ENCODE peak calls at places on chromosomes 13 and 19, in nine cellular contexts. T is thoracic aorta, S is PC-3, H is adrenal gland, A is OCI-LY7, G is H9, D is stomach, Q is GM23338, J is GM12878. V is an unnamed sample.

GRCh38 chr13:96821381-96821780 is 172.9 kb downstream of the OXGR1 start:
- DNase-seq in G (no peak), D (no peak), J (no peak), S (peak; percentile 9), Q (no peak), A (no peak), H (no peak), T (no peak), V (no peak)

GRCh38 chr13:24693862-24694471 is 13.8 kb downstream of the ATP12A start:
- DNase-seq in A (peak; percentile 82), S (peak; percentile 78), Q (peak; percentile 95), J (no peak), H (peak; percentile 28), T (no peak), D (peak; percentile 46), G (peak; percentile 82), V (peak; percentile 31)

GRCh38 chr13:113922412-113923118 is 51.3 kb downstream of the C13orf46 start:
- DNase-seq in Q (no peak), D (peak; percentile 11), T (peak; percentile 4), H (peak; percentile 5), S (no peak), J (no peak), A (no peak), G (peak; percentile 14), V (no peak)

GRCh38 chr19:42191855-42192254 is 25.6 kb downstream of the DEDD2 start:
- DNase-seq in Q (no peak), D (peak; percentile 61), G (no peak), A (no peak), J (no peak), T (no peak), S (peak; percentile 96), H (no peak), V (peak; percentile 67)

GRCh38 chr19:20359933-20360720 is 193.1 kb downstream of the ZNF486 start:
- DNase-seq in T (no peak), J (no peak), G (peak; percentile 64), Q (peak; percentile 85), A (peak; percentile 45), H (no peak), D (no peak), S (peak; percentile 4), V (no peak)

GRCh38 chr13:98144501-98145350 is 1.8 kb downstream of the FARP1 start:
- DNase-seq in S (peak; percentile 62), J (no peak), G (peak; percentile 41), H (no peak), D (no peak), T (no peak), Q (peak; percentile 78), A (no peak), V (peak; percentile 34)

GRCh38 chr13:39676315-39676876 is 20.9 kb downstream of the COG6 start:
- DNase-seq in A (peak; percentile 41), Q (peak; percentile 77), T (no peak), G (no peak), H (no peak), J (no peak), S (peak; percentile 67), D (no peak), V (no peak)

GRCh38 chr13:27979001-27979643 is 9.4 kb downstream of the URAD start:
- DNase-seq in Q (peak; percentile 66), J (no peak), T (no peak), A (no peak), D (no peak), S (no peak), H (no peak), G (no peak), V (no peak)

GRCh38 chr19:2567580-2567979 is 91.7 kb downstream of the GADD45B start:
- DNase-seq in H (no peak), G (no peak), A (no peak), D (no peak), T (no peak), J (no peak), Q (no peak), S (no peak), V (no peak)

GRCh38 chr19:15673176-15673654 is 328 bp downstream of the CYP4F12 start:
- DNase-seq in Q (no peak), S (no peak), A (no peak), J (no peak), G (no peak), H (no peak), D (peak; percentile 28), T (no peak), V (peak; percentile 88)

GRCh38 chr13:77184455-77184854 is 142.4 kb downstream of the MYCBP2 start:
- DNase-seq in G (no peak), S (no peak), Q (no peak), A (peak; percentile 67), D (no peak), J (peak; percentile 87), T (no peak), H (no peak), V (no peak)

GRCh38 chr13:100131863-100132574 is 43.1 kb downstream of the PCCA start:
- DNase-seq in A (no peak), Q (no peak), D (no peak), J (no peak), S (peak; percentile 88), H (no peak), G (no peak), T (no peak), V (no peak)

DNA sequence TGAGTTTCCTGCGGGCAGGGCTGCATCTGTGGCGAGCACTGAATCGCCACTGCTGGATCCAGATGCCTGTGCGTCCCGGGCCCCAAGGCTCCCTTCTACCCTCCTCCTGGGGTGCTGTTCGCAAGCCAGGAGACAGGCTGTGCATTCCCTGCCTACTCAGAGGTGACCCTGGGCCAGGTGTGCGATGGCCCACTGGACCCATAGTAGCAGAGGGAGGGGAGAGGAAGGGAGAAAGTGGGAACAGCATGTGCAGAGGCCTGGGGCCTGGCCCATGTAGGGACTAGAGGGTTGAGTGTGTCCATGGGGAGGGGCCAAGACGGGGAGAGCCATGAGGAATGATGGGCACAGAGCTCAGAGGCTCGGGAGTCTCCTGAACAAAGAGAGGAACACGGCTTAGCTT is 27.3 kb downstream of the CARM1 start:
- DNase-seq in Q (no peak), H (no peak), J (no peak), A (no peak), D (no peak), T (no peak), S (no peak), G (no peak), V (peak; percentile 17)
- H3K4me1 ChIP-seq in Q (peaks cover 22% of the 10 kb centered on the region), H (peaks cover 24% of the 10 kb centered on the region), J (peaks cover 4% of the 10 kb centered on the region), A (peaks cover 23% of the 10 kb centered on the region), D (peaks cover 56% of the 10 kb centered on the region), T (peaks cover 34% of the 10 kb centered on the region), S (peaks cover 36% of the 10 kb centered on the region), G (no peaks in the 10 kb centered on the region), V (peaks cover 37% of the 10 kb centered on the region)

DNA sequence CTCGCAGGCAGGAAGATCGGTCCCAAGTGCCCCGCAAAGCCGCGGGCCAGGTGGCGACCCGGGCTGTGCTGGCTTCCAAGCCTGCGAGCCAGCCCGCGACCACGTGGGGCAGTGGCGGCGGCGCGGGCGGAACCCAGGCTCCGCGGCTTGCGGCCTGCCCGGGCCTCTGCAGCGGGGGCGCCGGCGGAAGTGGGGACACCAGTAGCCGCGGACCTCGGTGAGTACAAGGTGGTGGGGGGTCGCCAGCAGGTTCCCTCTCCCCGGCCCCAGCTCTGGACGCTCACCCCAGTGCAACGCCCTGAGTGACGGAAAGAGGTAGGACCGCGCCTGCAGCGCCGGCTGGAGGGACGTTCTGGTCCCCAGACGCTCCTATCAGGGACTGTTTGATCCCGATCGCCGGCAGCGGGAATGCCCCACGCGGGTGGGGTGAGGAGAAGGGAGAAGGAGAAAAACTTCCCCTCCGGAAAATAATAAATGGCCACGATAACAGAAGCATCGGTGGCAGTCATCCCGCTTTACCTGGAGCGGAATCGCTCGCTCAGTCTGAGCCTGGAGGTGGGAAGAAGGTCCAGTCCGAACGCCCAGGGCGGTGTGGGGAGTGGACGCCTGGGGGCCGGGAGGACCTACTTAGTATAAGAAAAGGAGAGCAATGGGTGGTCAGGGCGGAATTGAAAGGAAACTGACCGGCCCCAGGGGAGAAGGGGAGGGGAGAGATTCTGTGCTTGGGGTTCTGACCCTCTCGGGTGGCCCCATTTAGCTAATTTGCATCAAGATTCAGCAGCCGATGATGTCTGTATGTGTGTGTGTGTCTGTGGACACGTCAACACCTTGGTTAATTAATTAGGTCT is at the start of gene GEMIN7:
- DNase-seq in G (peak; percentile 89), T (no peak), A (peak; percentile 90), H (peak; percentile 65), J (peak; percentile 64), Q (peak; percentile 93), S (peak; percentile 68), D (peak; percentile 84), V (peak; percentile 83)
- TF ChIP-seq CTCF in G (no peak), T (peak; percentile 39), A (no peak), H (no peak), J (no peak), Q (no peak), S (no peak), D (no peak), V (no peak)

DNA sequence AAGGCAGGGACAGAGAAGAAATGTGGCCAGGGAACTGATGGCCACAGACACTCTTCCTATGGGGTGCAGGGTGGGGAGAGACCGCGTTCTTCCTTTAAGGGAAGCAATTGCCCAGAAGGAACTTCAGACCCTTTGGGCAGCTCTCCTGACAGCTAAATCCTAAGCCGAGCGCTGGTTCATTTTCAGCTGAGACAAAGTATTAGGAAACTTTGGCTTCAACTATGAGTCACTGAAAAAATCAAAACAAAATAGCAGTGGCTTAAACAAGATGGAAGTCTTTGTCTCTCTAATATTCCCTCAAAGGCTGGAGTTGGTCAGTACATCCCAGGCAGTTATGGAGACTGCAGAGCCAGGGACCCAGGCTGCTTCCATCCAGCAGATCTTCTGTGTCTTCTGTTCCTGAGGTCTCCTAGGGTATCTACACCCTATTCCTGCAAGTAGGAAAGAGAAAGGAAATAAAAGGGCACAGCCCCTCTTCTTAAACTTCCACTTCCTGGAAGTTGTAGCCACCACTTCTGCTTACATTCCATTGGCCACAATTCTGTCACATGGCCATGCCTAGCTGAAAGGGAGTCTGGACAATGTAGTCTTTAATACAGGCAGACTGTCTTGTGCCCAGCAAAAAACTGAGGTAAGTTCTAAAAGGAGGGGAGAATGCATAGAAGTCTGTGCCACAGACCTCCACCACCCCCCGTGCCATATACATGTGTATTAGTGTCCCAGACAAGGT is 163.5 kb downstream of the KATNAL1 start:
- DNase-seq in H (no peak), A (peak; percentile 40), G (no peak), Q (no peak), T (no peak), S (no peak), D (no peak), J (no peak), V (no peak)
- H3K4me1 ChIP-seq in H (peaks cover 11% of the 10 kb centered on the region), A (peaks cover 13% of the 10 kb centered on the region), G (no peaks in the 10 kb centered on the region), Q (no peaks in the 10 kb centered on the region), T (peaks cover 20% of the 10 kb centered on the region), S (peaks cover 21% of the 10 kb centered on the region), D (peaks cover 19% of the 10 kb centered on the region), J (peaks cover 68% of the 10 kb centered on the region), V (peaks cover 27% of the 10 kb centered on the region)

DNA sequence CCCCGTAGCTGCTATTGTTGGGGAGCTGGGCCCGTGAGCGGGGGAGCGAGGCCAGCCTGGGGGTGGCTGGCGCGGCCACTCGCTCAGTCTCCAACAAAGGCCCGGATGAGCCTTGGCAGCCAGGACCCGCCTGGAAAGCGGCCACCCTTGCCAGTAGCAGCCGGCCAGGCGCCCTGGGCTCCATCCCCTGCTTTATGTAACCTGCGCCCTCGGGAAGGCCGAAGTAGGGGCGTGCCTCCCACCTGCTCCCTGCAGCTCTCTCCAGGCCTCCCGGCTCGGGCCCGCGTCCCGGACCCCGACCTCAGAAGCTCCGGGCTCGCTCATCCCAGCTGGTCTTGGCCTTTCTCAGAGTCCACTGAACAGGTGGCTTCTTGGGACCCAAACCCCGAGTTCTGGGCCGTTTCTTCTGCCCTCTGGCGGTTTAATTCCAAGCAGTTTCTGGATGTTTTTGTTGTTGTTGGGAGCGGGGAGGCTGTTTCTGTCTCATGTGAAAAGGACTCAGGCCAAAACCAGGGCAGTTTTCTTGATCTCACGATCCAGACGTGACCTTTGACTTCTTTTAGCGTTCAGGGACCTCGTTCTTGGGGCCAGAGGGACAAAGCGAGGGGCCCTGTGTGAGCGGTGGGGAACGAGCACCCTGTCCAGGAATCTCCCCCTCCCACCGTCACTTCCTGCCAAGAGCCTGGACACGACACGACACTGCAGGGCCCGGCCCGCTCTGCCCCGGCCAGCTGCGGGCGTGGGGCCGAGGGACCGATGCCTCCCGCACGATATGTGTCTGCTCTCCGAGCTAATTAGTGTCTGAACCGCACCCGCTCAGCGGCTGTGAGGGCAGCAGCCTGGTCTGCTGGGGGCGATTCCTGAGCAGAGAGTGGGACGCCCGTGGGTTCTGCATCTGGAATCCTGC is 1.3 kb downstream of the CDC34 start:
- DNase-seq in H (peak; percentile 77), A (peak; percentile 57), S (peak; percentile 53), T (no peak), G (peak; percentile 73), Q (peak; percentile 90), J (no peak), D (peak; percentile 85), V (no peak)
- TF ChIP-seq CTCF in H (peak; percentile 46), A (peak; percentile 72), S (peak; percentile 62), T (peak; percentile 51), G (peak; percentile 67), Q (peak; percentile 63), J (peak; percentile 44), D (no peak), V (peak; percentile 56)